ENCODE peak calls at places on chromosomes 2 and 18, in seven cellular contexts. One of them, this sample, is unnamed.

GRCh38 chr2:37976411-37976810 is 51.3 kb downstream of the RMDN2 start:
- DNase-seq in HepG2: no peak
- DNase-seq in H1: no peak
- DNase-seq in SK-N-SH: no peak
- DNase-seq in GM12878: no peak
- DNase-seq in K562: no peak
- DNase-seq in HCT116: no peak
- DNase-seq in this sample: no peak

GRCh38 chr2:113138428-113139322 is 11.3 kb downstream of the IL1RN start:
- DNase-seq in SK-N-SH: peak
- DNase-seq in K562: peak
- DNase-seq in H1: peak
- DNase-seq in HCT116: peak
- DNase-seq in GM12878: peak
- DNase-seq in HepG2: peak
- DNase-seq in this sample: peak

GRCh38 chr18:54958711-54959625 is at the start of gene CCDC68:
- DNase-seq in HCT116: no peak
- DNase-seq in HepG2: peak
- DNase-seq in H1: peak
- DNase-seq in K562: peak
- DNase-seq in SK-N-SH: no peak
- DNase-seq in GM12878: no peak
- DNase-seq in this sample: no peak

GRCh38 chr2:31296641-31297287 is 62.8 kb downstream of the EHD3 start:
- DNase-seq in GM12878: no peak
- DNase-seq in HCT116: no peak
- DNase-seq in SK-N-SH: no peak
- DNase-seq in K562: no peak
- DNase-seq in HepG2: no peak
- DNase-seq in H1: no peak
- DNase-seq in this sample: no peak

GRCh38 chr2:20106746-20107145 is 55.3 kb upstream of the LAPTM4A start:
- DNase-seq in GM12878: no peak
- DNase-seq in SK-N-SH: no peak
- DNase-seq in HepG2: no peak
- DNase-seq in HCT116: no peak
- DNase-seq in K562: no peak
- DNase-seq in H1: peak
- DNase-seq in this sample: no peak

GRCh38 chr18:22550366-22550765 is 132.7 kb upstream of the CTAGE1 start:
- DNase-seq in H1: no peak
- DNase-seq in SK-N-SH: no peak
- DNase-seq in GM12878: no peak
- DNase-seq in HepG2: no peak
- DNase-seq in K562: no peak
- DNase-seq in HCT116: no peak
- DNase-seq in this sample: no peak

GRCh38 chr2:238945433-238946150 is 97.7 kb downstream of the TWIST2 start:
- DNase-seq in GM12878: no peak
- DNase-seq in HCT116: peak
- DNase-seq in H1: peak
- DNase-seq in SK-N-SH: no peak
- DNase-seq in K562: peak
- DNase-seq in HepG2: peak
- DNase-seq in this sample: no peak

GRCh38 chr2:109377976-109378375 is 235.8 kb downstream of the SEPTIN10 start:
- DNase-seq in K562: no peak
- DNase-seq in HCT116: no peak
- DNase-seq in GM12878: no peak
- DNase-seq in H1: peak
- DNase-seq in HepG2: no peak
- DNase-seq in SK-N-SH: no peak
- DNase-seq in this sample: no peak

DNA sequence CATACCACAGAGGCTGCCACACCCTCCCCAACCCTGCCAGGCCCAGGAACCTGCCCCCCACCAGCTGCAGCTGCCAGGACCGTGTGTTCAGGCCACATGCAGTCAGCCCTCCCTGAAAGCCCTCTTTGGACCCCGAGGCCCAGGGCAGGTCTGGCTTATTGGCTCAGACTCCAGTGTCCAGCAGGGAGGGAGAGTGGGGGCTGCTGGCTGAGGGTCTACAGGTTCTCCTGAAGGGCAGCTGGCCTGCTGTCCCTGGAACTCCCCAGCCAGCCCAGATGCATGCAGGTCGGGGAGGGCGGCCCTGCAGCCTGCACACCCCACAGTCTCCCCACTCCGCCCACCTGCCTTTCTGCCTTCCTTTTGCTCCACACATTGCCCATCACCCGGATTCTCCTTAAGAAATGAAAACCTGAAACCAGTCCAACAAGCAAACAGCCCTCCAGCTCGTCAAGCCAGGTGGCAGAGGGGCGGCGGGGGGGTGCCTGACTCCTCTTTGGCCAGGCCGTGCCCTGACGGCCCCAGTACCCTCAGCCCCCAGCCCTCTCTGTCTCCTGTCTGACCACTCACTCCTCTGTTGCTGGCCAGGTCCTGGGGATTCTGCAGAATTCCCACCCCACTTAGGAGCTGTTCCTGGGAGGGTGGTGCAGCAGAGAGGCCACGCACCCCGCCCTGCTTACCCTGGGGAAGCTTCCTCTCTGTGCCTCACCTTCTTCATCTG is 18.0 kb downstream of the GPR35 start:
- DNase-seq in GM12878: no peak
- DNase-seq in HCT116: no peak
- DNase-seq in H1: peak
- DNase-seq in HepG2: no peak
- DNase-seq in SK-N-SH: peak
- DNase-seq in K562: no peak
- DNase-seq in this sample: no peak
- TF ChIP-seq JUND in GM12878: no peak
- TF ChIP-seq JUND in HCT116: no peak
- TF ChIP-seq JUND in H1: no peak
- TF ChIP-seq JUND in HepG2: no peak
- TF ChIP-seq JUND in SK-N-SH: no peak
- TF ChIP-seq JUND in K562: no peak
- TF ChIP-seq JUND in this sample: no peak

DNA sequence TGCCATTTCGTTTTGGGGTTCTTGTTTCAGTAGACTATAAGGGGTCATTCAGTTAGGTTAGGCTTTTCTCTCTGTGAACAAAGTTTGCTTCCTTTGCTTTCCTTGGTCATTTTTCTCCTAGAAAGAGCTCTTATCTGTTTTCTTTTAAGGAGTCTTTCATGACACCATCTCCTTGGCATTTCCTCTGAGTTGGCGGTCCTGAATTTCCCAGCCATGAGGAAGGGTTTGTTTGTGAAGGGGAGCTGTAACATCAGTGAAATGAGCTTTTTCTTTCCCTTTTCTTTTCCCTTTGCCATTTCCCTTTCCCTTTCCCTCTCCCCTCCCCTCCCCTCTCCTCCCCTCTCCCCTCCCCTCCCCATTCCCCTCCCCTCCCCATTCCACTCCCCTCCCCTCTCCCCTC is 61.7 kb downstream of the MAP4K4 start:
- DNase-seq in K562: no peak
- DNase-seq in SK-N-SH: no peak
- DNase-seq in H1: no peak
- DNase-seq in HepG2: no peak
- DNase-seq in GM12878: no peak
- DNase-seq in HCT116: peak
- DNase-seq in this sample: no peak
- TF ChIP-seq JUND in K562: peak
- TF ChIP-seq JUND in SK-N-SH: peak
- TF ChIP-seq JUND in H1: no peak
- TF ChIP-seq JUND in HepG2: no peak
- TF ChIP-seq JUND in GM12878: no peak
- TF ChIP-seq JUND in HCT116: peak
- TF ChIP-seq JUND in this sample: no peak

GRCh38 chr2:151670346-151670745 is 63.9 kb downstream of the NEB start:
- DNase-seq in HepG2: no peak
- DNase-seq in H1: no peak
- DNase-seq in SK-N-SH: no peak
- DNase-seq in GM12878: no peak
- DNase-seq in HCT116: no peak
- DNase-seq in K562: no peak
- DNase-seq in this sample: no peak

GRCh38 chr2:151665959-151666358 is 68.3 kb downstream of the NEB start:
- DNase-seq in H1: no peak
- DNase-seq in SK-N-SH: no peak
- DNase-seq in HCT116: no peak
- DNase-seq in K562: no peak
- DNase-seq in GM12878: no peak
- DNase-seq in HepG2: no peak
- DNase-seq in this sample: no peak

GRCh38 chr2:151671198-151671597 is 63.1 kb downstream of the NEB start:
- DNase-seq in HepG2: no peak
- DNase-seq in H1: no peak
- DNase-seq in GM12878: no peak
- DNase-seq in SK-N-SH: no peak
- DNase-seq in K562: no peak
- DNase-seq in HCT116: no peak
- DNase-seq in this sample: no peak

GRCh38 chr2:151669585-151670081 is 64.6 kb downstream of the NEB start:
- DNase-seq in HepG2: no peak
- DNase-seq in K562: peak
- DNase-seq in HCT116: no peak
- DNase-seq in SK-N-SH: no peak
- DNase-seq in H1: no peak
- DNase-seq in GM12878: no peak
- DNase-seq in this sample: no peak

DNA sequence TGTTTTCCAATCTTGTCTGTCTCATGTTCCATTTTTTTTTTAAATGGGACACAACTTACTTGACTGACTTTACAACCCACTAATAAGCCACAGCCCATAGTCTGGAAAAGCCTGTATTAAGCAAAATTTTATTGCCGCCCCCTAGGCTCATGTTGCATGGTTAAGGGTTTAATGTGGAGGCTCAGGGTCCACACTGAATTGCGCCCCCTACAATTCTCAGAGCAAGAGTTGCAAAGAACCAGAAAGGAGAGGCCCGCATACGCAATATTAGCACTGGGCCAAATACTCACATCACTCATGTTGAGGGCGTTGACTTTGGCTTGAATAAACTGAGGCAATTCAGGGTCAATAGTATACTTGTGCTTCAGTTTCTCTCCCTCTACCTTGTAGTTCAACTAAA is 65.5 kb downstream of the NEB start:
- DNase-seq in SK-N-SH: no peak
- DNase-seq in HepG2: no peak
- DNase-seq in GM12878: no peak
- DNase-seq in H1: no peak
- DNase-seq in K562: peak
- DNase-seq in HCT116: no peak
- DNase-seq in this sample: no peak
- TF ChIP-seq JUND in SK-N-SH: no peak
- TF ChIP-seq JUND in HepG2: no peak
- TF ChIP-seq JUND in GM12878: no peak
- TF ChIP-seq JUND in H1: no peak
- TF ChIP-seq JUND in K562: no peak
- TF ChIP-seq JUND in HCT116: no peak
- TF ChIP-seq JUND in this sample: no peak

GRCh38 chr18:48838166-48838775 is 112.5 kb downstream of the SMAD7 start:
- DNase-seq in HepG2: no peak
- DNase-seq in SK-N-SH: no peak
- DNase-seq in GM12878: no peak
- DNase-seq in H1: no peak
- DNase-seq in K562: no peak
- DNase-seq in HCT116: no peak
- DNase-seq in this sample: no peak
- TF ChIP-seq JUND in HepG2: no peak
- TF ChIP-seq JUND in SK-N-SH: no peak
- TF ChIP-seq JUND in GM12878: no peak
- TF ChIP-seq JUND in H1: no peak
- TF ChIP-seq JUND in K562: no peak
- TF ChIP-seq JUND in HCT116: no peak
- TF ChIP-seq JUND in this sample: no peak

GRCh38 chr18:36745219-36745975 is 83.4 kb downstream of the TPGS2 start:
- DNase-seq in K562: no peak
- DNase-seq in GM12878: no peak
- DNase-seq in HepG2: no peak
- DNase-seq in SK-N-SH: no peak
- DNase-seq in HCT116: no peak
- DNase-seq in H1: no peak
- DNase-seq in this sample: no peak

DNA sequence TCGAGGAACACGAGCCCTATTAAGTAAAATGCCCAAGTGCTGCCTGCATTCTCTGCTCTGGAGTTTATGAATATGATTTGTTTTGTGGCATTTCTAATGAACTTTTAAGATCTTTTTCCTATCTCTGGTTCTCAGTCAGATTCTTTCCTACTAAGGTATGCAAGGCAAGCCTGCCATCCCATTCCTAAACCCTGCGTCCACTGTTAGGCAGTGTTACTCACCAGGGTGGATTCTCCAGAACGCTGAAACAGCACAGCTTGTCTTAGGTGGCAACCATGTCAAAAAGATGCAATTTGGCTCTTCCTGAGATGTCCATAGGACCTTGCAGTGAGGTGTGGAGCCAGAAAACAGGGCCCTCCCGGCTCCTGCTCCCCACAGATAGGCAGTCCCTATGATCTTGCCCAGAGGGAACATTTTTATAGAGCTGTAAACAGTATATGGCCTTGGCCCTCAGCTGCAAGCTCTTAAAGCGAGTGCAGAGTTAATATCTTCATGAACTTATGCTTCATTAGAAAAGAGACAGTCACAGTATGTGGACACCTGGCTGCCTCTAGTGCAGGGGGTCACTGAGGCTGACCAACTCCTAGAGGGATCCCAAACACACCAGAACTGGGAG is 84.4 kb downstream of the TPGS2 start:
- DNase-seq in HepG2: no peak
- DNase-seq in HCT116: no peak
- DNase-seq in SK-N-SH: no peak
- DNase-seq in GM12878: no peak
- DNase-seq in H1: no peak
- DNase-seq in K562: no peak
- DNase-seq in this sample: no peak
- TF ChIP-seq JUND in HepG2: no peak
- TF ChIP-seq JUND in HCT116: no peak
- TF ChIP-seq JUND in SK-N-SH: no peak
- TF ChIP-seq JUND in GM12878: no peak
- TF ChIP-seq JUND in H1: no peak
- TF ChIP-seq JUND in K562: no peak
- TF ChIP-seq JUND in this sample: no peak

This sample was measured in T47D.